ENCODE peak calls at places on chromosomes 2 and 18, in eight cellular contexts. E is LoVo; K is tibial artery; H is T follicular helper cell; B is endodermal cell; V is stimulated activated CD4-positive, alpha-beta T cell treated with anti-CD3 and anti-CD28 coated beads, TNF-alpha, amount 100 ng/mL, for 4 hours; W is AG08396; N is stimulated activated naive CD8-positive, alpha-beta T cell treated with anti-CD3 and anti-CD28 coated beads, Interleukin-15, amount 100 ng/mL, for 72 hours. D is an unnamed sample.

GRCh38 chr18:77068890-77069312 is 63.7 kb downstream of the MBP start:
- DNase-seq in E (no peak), K (no peak), H (no peak), B (no peak), V (no peak), W (no peak), N (no peak), D (no peak)

GRCh38 chr2:26674002-26674751 is 18.3 kb upstream of the KCNK3 start:
- DNase-seq in E (no peak), K (peak; percentile 38), H (no peak), B (peak; percentile 33), V (no peak), W (no peak), N (no peak), D (no peak)

GRCh38 chr2:240919161-240919781 is 13.1 kb downstream of the CROCC2 start:
- DNase-seq in E (no peak), K (peak; percentile 61), H (no peak), B (peak; percentile 39), V (no peak), W (no peak), N (no peak), D (peak; percentile 18)

GRCh38 chr2:148614024-148614331 is 30.6 kb upstream of the EPC2 start:
- DNase-seq in E (no peak), K (no peak), H (no peak), B (peak; percentile 83), V (no peak), W (no peak), N (no peak), D (no peak)

GRCh38 chr2:28665041-28665704 is 86.5 kb upstream of the PPP1CB start:
- DNase-seq in E (no peak), K (peak; percentile 94), H (no peak), B (no peak), V (no peak), W (peak; percentile 72), N (no peak), D (peak; percentile 61)

GRCh38 chr2:31268344-31268743 is 34.4 kb downstream of the EHD3 start:
- DNase-seq in E (no peak), K (no peak), H (no peak), B (peak; percentile 77), V (no peak), W (no peak), N (no peak), D (no peak)

GRCh38 chr2:68743531-68743930 is 8.9 kb downstream of the ARHGAP25 start:
- DNase-seq in E (no peak), K (no peak), H (no peak), B (no peak), V (no peak), W (no peak), N (no peak), D (no peak)

GRCh38 chr2:229408982-229409381 is 137.9 kb upstream of the PID1 start:
- DNase-seq in E (peak; percentile 7), K (no peak), H (no peak), B (no peak), V (no peak), W (no peak), N (no peak), D (no peak)

GRCh38 chr18:42925036-42925435 is 190.4 kb downstream of the RIT2 start:
- DNase-seq in E (no peak), K (no peak), H (no peak), B (no peak), V (no peak), W (no peak), N (no peak), D (no peak)

GRCh38 chr2:177183860-177184259 is 28.7 kb upstream of the HNRNPA3 start:
- DNase-seq in E (no peak), K (no peak), H (no peak), B (no peak), V (no peak), W (no peak), N (no peak), D (no peak)

GRCh38 chr2:205848601-205849000 is 166.3 kb downstream of the NRP2 start:
- DNase-seq in E (no peak), K (no peak), H (no peak), B (no peak), V (no peak), W (peak; percentile 43), N (no peak), D (no peak)

GRCh38 chr2:55109219-55109891 is 59.1 kb upstream of the RTN4 start:
- DNase-seq in E (peak; percentile 23), K (no peak), H (no peak), B (no peak), V (no peak), W (no peak), N (no peak), D (no peak)

GRCh38 chr2:151410485-151410833 is 757 bp downstream of the RIF1 start:
- DNase-seq in E (peak; percentile 11), K (no peak), H (peak; percentile 20), B (peak; percentile 77), V (peak; percentile 23), W (peak; percentile 47), N (peak; percentile 43), D (no peak)

GRCh38 chr2:70212298-70212948 is 21.6 kb upstream of the C2orf42 start:
- DNase-seq in E (no peak), K (no peak), H (no peak), B (no peak), V (no peak), W (no peak), N (no peak), D (no peak)

GRCh38 chr2:168948621-168949212 is 47.6 kb downstream of the G6PC2 start:
- DNase-seq in E (peak; percentile 22), K (no peak), H (no peak), B (no peak), V (no peak), W (peak; percentile 20), N (no peak), D (no peak)

GRCh38 chr2:10960606-10961489 is 49.1 kb downstream of the KCNF1 start:
- DNase-seq in E (no peak), K (no peak), H (no peak), B (peak; percentile 56), V (no peak), W (no peak), N (no peak), D (no peak)

GRCh38 chr2:135663148-135663700 is 78.4 kb upstream of the UBXN4 start:
- DNase-seq in E (no peak), K (no peak), H (no peak), B (no peak), V (no peak), W (no peak), N (no peak), D (no peak)

GRCh38 chr2:121220995-121221394 is 64.0 kb downstream of the TFCP2L1 start:
- DNase-seq in E (peak; percentile 49), K (no peak), H (no peak), B (no peak), V (no peak), W (no peak), N (no peak), D (no peak)

GRCh38 chr2:237434916-237435315 is 21.0 kb upstream of the COL6A3 start:
- DNase-seq in E (no peak), K (no peak), H (peak; percentile 38), B (no peak), V (peak; percentile 74), W (no peak), N (peak; percentile 79), D (no peak)

GRCh38 chr18:34951625-34952379 is 89.4 kb upstream of the MAPRE2 start:
- DNase-seq in E (no peak), K (no peak), H (no peak), B (no peak), V (no peak), W (no peak), N (no peak), D (no peak)

GRCh38 chr2:134181219-134181618 is 72.7 kb upstream of the MGAT5 start:
- DNase-seq in E (no peak), K (no peak), H (peak; percentile 50), B (no peak), V (no peak), W (no peak), N (peak; percentile 35), D (no peak)

GRCh38 chr2:9276901-9277455 is 70.4 kb downstream of the ASAP2 start:
- DNase-seq in E (no peak), K (no peak), H (no peak), B (no peak), V (no peak), W (no peak), N (no peak), D (no peak)

GRCh38 chr2:228689049-228689448 is 507.6 kb upstream of the SPHKAP start:
- DNase-seq in E (no peak), K (no peak), H (no peak), B (peak; percentile 88), V (no peak), W (no peak), N (no peak), D (no peak)

GRCh38 chr2:54106631-54107454 is 8.6 kb upstream of the ACYP2 start:
- DNase-seq in E (peak; percentile 66), K (no peak), H (peak; percentile 25), B (peak; percentile 69), V (no peak), W (peak; percentile 61), N (peak; percentile 32), D (peak; percentile 32)